ENCODE peak calls at places on chromosomes 2 and 18, in seven cellular contexts. F is HCT116, V is endothelial cell of umbilical vein, O is GM12878, L is HepG2, K is K562, E is H1. N is an unnamed sample.

GRCh38 chr2:215499330-215499729 is 63.5 kb upstream of the FN1 start:
- DNase-seq in V (no peak), E (no peak), L (no peak), O (no peak), K (no peak), F (no peak), N (no peak)

GRCh38 chr2:137952586-137953129 is 11.6 kb upstream of the HNMT start:
- DNase-seq in L (no peak), O (peak; percentile 43), K (peak; percentile 54), V (no peak), F (no peak), E (no peak), N (no peak)

GRCh38 chr2:10832228-10832936 is 19.8 kb upstream of the PDIA6 start:
- DNase-seq in E (peak; percentile 70), V (peak; percentile 79), F (peak; percentile 69), O (peak; percentile 12), L (peak; percentile 74), K (peak; percentile 87), N (no peak)

GRCh38 chr18:78796693-78797455 is 182.7 kb upstream of the SALL3 start:
- DNase-seq in O (no peak), E (no peak), K (no peak), L (no peak), F (no peak), V (no peak), N (no peak)

GRCh38 chr2:150526827-150527226 is 39.4 kb upstream of the RND3 start:
- DNase-seq in K (no peak), E (no peak), F (peak; percentile 72), V (peak; percentile 75), L (peak; percentile 24), O (no peak), N (no peak)

GRCh38 chr2:165544897-165545296 is 75.4 kb downstream of the CSRNP3 start:
- DNase-seq in O (no peak), L (no peak), K (no peak), F (no peak), V (no peak), E (no peak), N (no peak)

GRCh38 chr2:46257476-46257875 is 39.7 kb upstream of the EPAS1 start:
- DNase-seq in V (peak; percentile 95), F (no peak), O (no peak), K (no peak), L (no peak), E (no peak), N (no peak)

GRCh38 chr2:168944065-168944464 is 43.0 kb downstream of the G6PC2 start:
- DNase-seq in K (peak; percentile 56), L (no peak), V (no peak), E (no peak), O (no peak), F (no peak), N (no peak)

GRCh38 chr18:37889963-37890362 is 324.4 kb upstream of the CELF4 start:
- DNase-seq in L (no peak), F (no peak), K (no peak), E (no peak), O (no peak), V (no peak), N (no peak)

GRCh38 chr18:62566199-62566598 is 43.4 kb downstream of the ZCCHC2 start:
- DNase-seq in L (peak; percentile 27), F (no peak), E (peak; percentile 5), K (peak; percentile 26), O (no peak), V (peak; percentile 40), N (no peak)

GRCh38 chr2:55164534-55165104 is 67.5 kb downstream of the CLHC1 start:
- DNase-seq in V (no peak), F (no peak), E (no peak), O (no peak), K (no peak), L (no peak), N (peak; percentile 56)

GRCh38 chr2:48483916-48484315 is 46.0 kb upstream of the STON1 start:
- DNase-seq in L (no peak), K (no peak), F (no peak), V (peak; percentile 43), O (no peak), E (no peak), N (no peak)

GRCh38 chr18:45409971-45410370 is 205.3 kb upstream of the SLC14A2 start:
- DNase-seq in O (no peak), L (no peak), F (no peak), K (no peak), V (no peak), E (no peak), N (no peak)

GRCh38 chr2:207230261-207231105 is 64.7 kb upstream of the KLF7 start:
- DNase-seq in E (no peak), O (no peak), V (peak; percentile 38), L (peak; percentile 21), F (peak; percentile 26), K (peak; percentile 62), N (no peak)

GRCh38 chr18:51235011-51235789 is 37.7 kb upstream of the MEX3C start:
- DNase-seq in L (no peak), F (no peak), K (no peak), O (no peak), E (no peak), V (no peak), N (peak; percentile 86)

GRCh38 chr2:28390857-28391563 is 1.6 kb upstream of the FOSL2 start:
- DNase-seq in L (no peak), F (no peak), V (peak; percentile 89), O (no peak), E (no peak), K (peak; percentile 52), N (no peak)

DNA sequence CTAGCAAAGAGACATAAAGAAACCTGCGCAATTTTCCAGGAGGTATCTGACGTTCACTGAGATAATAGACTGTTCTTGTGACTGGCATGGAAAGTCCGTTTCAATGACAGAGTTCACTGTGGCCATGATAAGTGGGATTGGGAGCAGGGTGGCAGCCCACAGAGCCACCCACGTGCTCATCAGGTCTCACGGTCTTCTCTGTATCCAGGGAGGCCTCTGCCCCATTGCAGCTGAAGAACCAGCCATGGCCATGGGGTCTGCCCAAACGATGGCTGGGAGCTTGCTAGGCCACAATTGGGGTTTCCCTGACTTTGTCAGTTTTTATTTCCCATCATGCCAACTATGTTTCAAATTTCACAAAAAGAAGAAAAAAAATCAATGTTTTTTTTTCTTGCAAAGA is 57.2 kb downstream of the PDCL3 start:
- DNase-seq in V (no peak), L (no peak), O (no peak), K (no peak), E (no peak), F (no peak), N (no peak)
- TF ChIP-seq EZH2 in V (no peak), L (no peak), O (no peak), K (no peak), E (no peak), F (no peak), N (no peak)

DNA sequence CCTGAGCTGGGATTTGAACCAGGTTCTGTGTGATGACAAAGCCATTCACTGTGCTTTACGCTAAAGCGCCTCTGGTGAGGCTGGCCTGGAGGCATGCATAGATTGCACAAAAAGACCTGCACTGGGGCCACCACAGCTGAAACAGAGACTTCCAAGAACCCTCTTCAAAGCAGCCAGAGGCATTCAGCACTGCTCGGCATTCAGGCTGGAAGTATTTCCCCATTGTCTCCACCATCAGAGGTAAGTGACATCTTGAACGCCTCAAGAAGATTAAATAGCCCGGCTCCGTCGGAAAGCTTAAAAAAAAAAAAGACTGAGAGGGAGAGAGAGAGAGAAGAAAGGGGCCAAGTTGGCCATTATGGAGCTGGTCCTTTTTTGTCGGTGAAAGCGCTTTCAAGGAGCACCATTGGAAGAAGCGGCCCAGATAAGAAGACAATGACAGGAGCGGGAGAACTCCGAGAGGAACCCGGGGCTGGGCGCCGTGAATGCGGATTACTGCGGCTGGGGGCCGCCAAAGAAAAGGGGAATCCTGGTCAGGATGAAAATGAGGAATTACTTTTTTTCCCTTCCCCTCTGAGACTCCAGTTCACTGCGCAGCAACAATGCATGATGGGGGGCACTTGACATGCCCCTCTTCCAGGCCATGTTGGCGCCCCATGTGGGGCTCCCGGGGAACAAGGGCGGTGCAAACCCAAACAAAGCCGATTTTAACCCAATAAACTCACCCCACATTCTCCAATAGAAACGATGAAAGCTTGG is 228.3 kb downstream of the MYCN start:
- DNase-seq in O (no peak), K (no peak), F (no peak), L (no peak), E (no peak), V (no peak), N (no peak)
- H3K9me3 ChIP-seq in O (no peaks in the 10 kb centered on the region), K (no peaks in the 10 kb centered on the region), F (no peaks in the 10 kb centered on the region), L (no peaks in the 10 kb centered on the region), E (no peaks in the 10 kb centered on the region), V (no peaks in the 10 kb centered on the region), N (no peaks in the 10 kb centered on the region)

GRCh38 chr2:70141754-70142589 is 48.8 kb downstream of the C2orf42 start:
- DNase-seq in E (no peak), O (no peak), V (peak; percentile 61), L (peak; percentile 67), K (peak; percentile 84), F (peak; percentile 32), N (no peak)

GRCh38 chr2:70142590-70143313 is 48.1 kb downstream of the C2orf42 start:
- DNase-seq in F (peak; percentile 98), V (peak; percentile 100), K (peak; percentile 100), O (peak; percentile 98), L (peak; percentile 99), E (peak; percentile 99), N (peak; percentile 89)

GRCh38 chr2:70143314-70144150 is 47.3 kb downstream of the C2orf42 start:
- DNase-seq in E (no peak), O (no peak), F (peak; percentile 41), K (peak; percentile 83), L (peak; percentile 74), V (peak; percentile 78), N (no peak)

GRCh38 chr2:70144443-70145167 is 46.2 kb downstream of the C2orf42 start:
- DNase-seq in F (no peak), V (no peak), E (no peak), L (no peak), K (peak; percentile 9), O (no peak), N (no peak)

GRCh38 chr2:70140978-70141753 is 49.7 kb downstream of the C2orf42 start:
- DNase-seq in L (peak; percentile 48), V (peak; percentile 25), O (peak; percentile 88), F (peak; percentile 94), E (peak; percentile 78), K (peak; percentile 78), N (no peak)
- TF ChIP-seq POLR2AphosphoS5 in L (peak; percentile 45), V (peak; percentile 20), O (peak; percentile 76), F (peak; percentile 77), E (no peak), K (peak; percentile 63), N (no peak)

DNA sequence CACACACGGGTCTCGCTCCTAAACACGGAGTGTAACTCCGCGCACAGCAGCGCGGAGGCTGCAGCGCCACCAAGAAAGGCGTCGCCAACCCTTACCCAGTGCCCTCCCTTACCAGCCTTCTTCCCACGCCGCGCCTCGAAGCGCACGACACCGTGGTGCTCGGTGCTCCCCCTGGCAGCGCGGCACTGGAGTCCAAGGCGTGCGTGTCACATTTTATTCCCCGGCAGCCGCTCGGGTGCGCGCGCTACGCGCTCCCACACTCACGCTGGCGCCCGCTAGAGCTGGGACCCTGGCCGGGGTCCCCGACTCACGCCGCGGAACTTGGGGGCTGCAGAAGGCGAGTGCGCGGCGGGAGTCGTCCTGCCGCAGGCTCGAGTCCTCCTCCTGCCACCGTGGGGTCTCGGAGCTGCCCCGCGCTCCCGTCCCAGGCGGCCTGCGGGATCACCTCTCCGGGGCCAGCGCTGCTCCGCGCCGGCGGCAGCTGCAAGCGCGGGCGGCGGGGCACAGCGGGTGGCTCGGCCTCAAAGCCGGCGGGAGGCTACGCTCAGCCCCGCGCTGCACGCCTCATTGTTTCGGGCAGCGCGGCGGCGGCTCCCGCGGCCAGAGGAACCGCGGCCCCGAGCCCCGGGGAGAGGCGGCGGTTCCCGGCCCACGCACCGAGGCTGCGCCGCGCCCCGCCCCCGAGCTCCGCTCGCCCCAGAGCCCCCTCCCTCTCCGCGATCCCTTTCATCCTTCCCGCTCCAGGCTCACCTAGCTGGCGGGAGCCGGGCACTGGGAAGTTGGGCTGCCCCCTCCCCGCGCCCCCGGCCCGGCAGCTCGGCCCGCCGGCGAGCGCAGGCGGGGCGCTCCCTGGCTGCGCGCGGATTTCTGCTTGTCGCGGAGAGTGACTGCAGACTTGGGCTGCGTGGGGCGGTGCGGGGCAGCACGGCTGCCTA is at the start of gene ST6GAL2:
- DNase-seq in L (no peak), E (no peak), V (no peak), K (no peak), O (no peak), F (no peak), N (no peak)
- TF ChIP-seq EZH2 in L (no peak), E (peak; percentile 47), V (no peak), K (no peak), O (no peak), F (no peak), N (peak; percentile 26)